ENCODE peak calls at places on chromosomes 4 and X, in ten cellular contexts. T, R, Y, U, X, A, C, E, V and J are unnamed samples.

GRCh38 chrX:68710870-68711576 is 63.6 kb downstream of the STARD8 start:
- DNase-seq in T (no peak), R (peak; percentile 52), Y (peak; percentile 38), U (peak; percentile 49), X (peak; percentile 49), A (no peak), C (no peak), E (peak; percentile 52), V (no peak), J (no peak)

GRCh38 chr4:51836531-51836930 is 6.4 kb upstream of the DCUN1D4 start:
- DNase-seq in T (no peak), R (no peak), Y (no peak), U (no peak), X (no peak), A (no peak), C (no peak), E (no peak), V (no peak), J (no peak)

GRCh38 chrX:46710425-46710824 is 48.5 kb downstream of the SLC9A7 start:
- DNase-seq in T (no peak), R (no peak), Y (no peak), U (no peak), X (no peak), A (no peak), C (no peak), E (no peak), V (no peak), J (no peak)

GRCh38 chr4:89000844-89001360 is 56.1 kb downstream of the FAM13A start:
- DNase-seq in T (no peak), R (no peak), Y (no peak), U (no peak), X (no peak), A (no peak), C (no peak), E (no peak), V (no peak), J (no peak)

GRCh38 chrX:25432396-25432795 is 416.6 kb upstream of the ARX start:
- DNase-seq in T (no peak), R (no peak), Y (no peak), U (no peak), X (no peak), A (no peak), C (no peak), E (no peak), V (no peak), J (no peak)

GRCh38 chr4:140595065-140595464 is 26.3 kb upstream of the UCP1 start:
- DNase-seq in T (no peak), R (no peak), Y (no peak), U (peak; percentile 15), X (no peak), A (no peak), C (peak; percentile 41), E (peak; percentile 31), V (no peak), J (no peak)

GRCh38 chr4:83833920-83834319 is 298.0 kb downstream of the GPAT3 start:
- DNase-seq in T (no peak), R (no peak), Y (no peak), U (no peak), X (no peak), A (no peak), C (no peak), E (no peak), V (no peak), J (no peak)

GRCh38 chrX:13419276-13419675 is 99.4 kb upstream of the ATXN3L start:
- DNase-seq in T (no peak), R (no peak), Y (no peak), U (no peak), X (no peak), A (no peak), C (no peak), E (no peak), V (no peak), J (no peak)

GRCh38 chr4:70651864-70652506 is 14.3 kb downstream of the JCHAIN start:
- DNase-seq in T (no peak), R (no peak), Y (no peak), U (peak; percentile 4), X (no peak), A (no peak), C (no peak), E (no peak), V (no peak), J (no peak)

GRCh38 chr4:126470862-126471261 is 1156.1 kb downstream of the FAT4 start:
- DNase-seq in T (no peak), R (no peak), Y (no peak), U (no peak), X (no peak), A (no peak), C (no peak), E (no peak), V (no peak), J (no peak)

GRCh38 chrX:49185062-49185394 is 1.1 kb downstream of the PRICKLE3 start:
- DNase-seq in T (no peak), R (no peak), Y (no peak), U (no peak), X (no peak), A (no peak), C (no peak), E (no peak), V (no peak), J (no peak)

DNA sequence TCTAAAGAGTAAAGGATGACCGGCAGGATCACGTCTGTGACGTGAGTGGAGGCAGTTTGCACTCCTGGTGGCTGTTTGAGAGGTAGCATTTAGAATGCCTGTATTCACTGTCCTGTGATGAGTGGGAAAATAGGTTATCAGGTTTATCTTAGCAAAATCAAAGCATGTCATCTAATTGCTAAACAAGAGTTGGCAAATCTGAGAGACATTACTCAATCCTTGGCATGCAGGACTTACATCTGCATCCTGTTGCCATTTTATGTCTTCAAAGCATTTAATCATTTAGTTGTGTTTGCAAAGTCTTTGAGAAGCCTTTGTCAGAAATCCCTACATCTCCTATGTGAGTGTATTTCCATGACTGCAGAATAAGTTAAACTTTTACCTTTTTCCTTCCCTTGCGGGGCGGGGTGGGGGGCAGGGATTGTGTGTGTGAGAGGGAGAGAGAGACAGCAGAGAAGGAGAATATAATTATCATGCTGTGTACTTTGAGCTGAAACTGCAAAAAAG is 41.4 kb upstream of the MSANTD1 start:
- DNase-seq in T (peak; percentile 21), R (no peak), Y (no peak), U (peak; percentile 37), X (no peak), A (no peak), C (no peak), E (no peak), V (peak; percentile 15), J (peak; percentile 7)
- TF ChIP-seq POLR2A in T (no peak), R (no peak), Y (no peak), U (no peak), X (no peak), A (no peak), C (no peak), E (no peak), V (no peak), J (no peak)

GRCh38 chrX:106726485-106727437 is at the start of gene RNF128:
- DNase-seq in T (peak; percentile 58), R (no peak), Y (no peak), U (peak; percentile 48), X (peak; percentile 84), A (no peak), C (peak; percentile 76), E (peak; percentile 72), V (no peak), J (no peak)
- TF ChIP-seq POLR2A in T (no peak), R (no peak), Y (no peak), U (peak; percentile 77), X (peak; percentile 67), A (no peak), C (peak; percentile 80), E (no peak), V (no peak), J (no peak)

DNA sequence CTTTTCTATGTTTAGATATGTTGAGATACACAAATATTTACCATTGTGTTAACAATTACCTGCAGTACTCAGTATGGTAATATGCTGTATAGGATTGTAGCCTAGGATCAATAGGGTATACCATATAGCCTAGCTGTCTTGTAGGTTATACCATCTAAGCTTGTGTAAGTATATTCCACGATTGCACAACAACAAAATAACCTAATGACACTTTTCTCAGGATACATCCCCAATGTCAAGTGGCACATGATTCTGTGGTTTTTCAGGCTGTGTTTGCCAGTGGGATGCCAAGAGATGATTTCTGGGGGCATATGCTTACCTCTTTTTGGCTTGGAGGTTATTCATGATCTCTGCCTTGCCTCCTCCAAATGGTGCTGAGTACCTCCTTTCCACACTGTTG is 247.2 kb upstream of the CENPE start:
- DNase-seq in T (no peak), R (no peak), Y (no peak), U (no peak), X (no peak), A (no peak), C (no peak), E (no peak), V (no peak), J (no peak)
- TF ChIP-seq POLR2A in T (no peak), R (no peak), Y (no peak), U (no peak), X (no peak), A (no peak), C (no peak), E (no peak), V (no peak), J (no peak)

GRCh38 chr4:24795666-24796381 is 451 bp downstream of the SOD3 start:
- DNase-seq in T (no peak), R (no peak), Y (no peak), U (no peak), X (no peak), A (no peak), C (no peak), E (no peak), V (no peak), J (no peak)

GRCh38 chr4:24794111-24794860 is 1.1 kb upstream of the SOD3 start:
- DNase-seq in T (peak; percentile 74), R (no peak), Y (no peak), U (peak; percentile 28), X (no peak), A (no peak), C (peak; percentile 17), E (no peak), V (no peak), J (no peak)

GRCh38 chr4:24796632-24797031 is 1.3 kb downstream of the SOD3 start:
- DNase-seq in T (no peak), R (no peak), Y (no peak), U (no peak), X (no peak), A (no peak), C (no peak), E (no peak), V (no peak), J (no peak)

GRCh38 chr4:24793219-24794005 is 2.0 kb upstream of the SOD3 start:
- DNase-seq in T (no peak), R (no peak), Y (no peak), U (no peak), X (no peak), A (no peak), C (no peak), E (no peak), V (no peak), J (no peak)

DNA sequence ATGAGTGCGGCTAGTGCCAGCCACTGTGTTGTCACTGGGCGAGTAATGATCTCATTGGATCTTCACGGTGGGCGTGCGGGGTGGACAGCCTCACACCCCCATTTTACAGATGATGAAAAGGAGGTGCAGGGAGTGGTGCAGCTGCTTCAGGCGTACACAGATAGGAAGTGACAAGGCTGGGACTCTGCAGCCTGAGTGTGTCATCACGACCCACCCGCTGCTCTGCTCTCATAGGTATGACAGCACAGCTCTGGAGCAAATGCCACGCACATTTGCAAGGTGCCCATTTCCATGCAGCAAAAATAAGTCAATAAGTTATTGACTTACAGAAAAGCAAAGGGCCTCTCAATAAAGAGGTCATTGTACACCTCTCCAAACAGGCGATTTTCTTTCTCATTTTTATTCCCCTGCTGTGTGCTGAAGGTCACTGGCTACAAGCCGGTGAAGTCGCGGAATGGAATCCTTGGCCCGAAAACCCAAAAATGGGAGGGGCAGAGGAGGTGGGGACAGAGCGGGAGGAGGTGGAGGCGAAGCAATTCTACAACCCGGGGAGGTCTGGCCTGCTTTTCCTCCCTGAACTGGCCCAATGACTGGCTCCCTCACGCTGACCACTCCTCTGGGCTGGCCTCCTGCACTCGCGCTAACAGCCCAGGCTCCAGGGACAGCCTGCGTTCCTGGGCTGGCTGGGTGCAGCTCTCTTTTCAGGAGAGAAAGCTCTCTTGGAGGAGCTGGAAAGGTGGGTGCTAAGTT is at the start of gene SOD3:
- DNase-seq in T (peak; percentile 86), R (peak; percentile 78), Y (no peak), U (peak; percentile 89), X (peak; percentile 57), A (no peak), C (peak; percentile 82), E (peak; percentile 79), V (peak; percentile 95), J (no peak)
- TF ChIP-seq POLR2A in T (no peak), R (peak; percentile 67), Y (no peak), U (peak; percentile 62), X (no peak), A (no peak), C (peak; percentile 72), E (no peak), V (no peak), J (no peak)